ENCODE peak calls at places on chromosomes 7 and 10, in nine cellular contexts. One of them, this sample, is unnamed. For H3K9me3, the result is how much of the 10 kb centered on the place peaks cover.

GRCh38 chr10:119305860-119306513 is 98.6 kb downstream of the GRK5 start:
- DNase-seq in IMR-90: peak
- DNase-seq in colonic mucosa: peak
- DNase-seq in PC-3: peak
- DNase-seq in transverse colon: peak
- DNase-seq in CD8-positive, alpha-beta T cell: peak
- DNase-seq in right lobe of liver: no peak
- DNase-seq in mammary epithelial cell: peak
- DNase-seq in fibroblast of lung: peak
- DNase-seq in this sample: no peak

GRCh38 chr7:148397985-148398384 is 192.6 kb upstream of the C7orf33 start:
- DNase-seq in IMR-90: no peak
- DNase-seq in colonic mucosa: no peak
- DNase-seq in PC-3: no peak
- DNase-seq in transverse colon: no peak
- DNase-seq in CD8-positive, alpha-beta T cell: no peak
- DNase-seq in right lobe of liver: no peak
- DNase-seq in mammary epithelial cell: no peak
- DNase-seq in fibroblast of lung: no peak
- DNase-seq in this sample: no peak

GRCh38 chr10:53233759-53234158 is 461.2 kb upstream of the MBL2 start:
- DNase-seq in IMR-90: no peak
- DNase-seq in colonic mucosa: no peak
- DNase-seq in PC-3: no peak
- DNase-seq in transverse colon: no peak
- DNase-seq in CD8-positive, alpha-beta T cell: no peak
- DNase-seq in right lobe of liver: no peak
- DNase-seq in mammary epithelial cell: no peak
- DNase-seq in fibroblast of lung: no peak
- DNase-seq in this sample: no peak

GRCh38 chr7:18614841-18615240 is 119.3 kb downstream of the HDAC9 start:
- DNase-seq in IMR-90: no peak
- DNase-seq in colonic mucosa: no peak
- DNase-seq in PC-3: no peak
- DNase-seq in transverse colon: no peak
- DNase-seq in CD8-positive, alpha-beta T cell: no peak
- DNase-seq in right lobe of liver: no peak
- DNase-seq in mammary epithelial cell: no peak
- DNase-seq in fibroblast of lung: no peak
- DNase-seq in this sample: no peak

GRCh38 chr7:100626530-100627237 is 14.3 kb downstream of the MOSPD3 start:
- DNase-seq in IMR-90: peak
- DNase-seq in colonic mucosa: peak
- DNase-seq in PC-3: peak
- DNase-seq in transverse colon: peak
- DNase-seq in CD8-positive, alpha-beta T cell: peak
- DNase-seq in right lobe of liver: peak
- DNase-seq in mammary epithelial cell: peak
- DNase-seq in fibroblast of lung: peak
- DNase-seq in this sample: peak

GRCh38 chr10:43390791-43391190 is 18.2 kb downstream of the HNRNPF start:
- DNase-seq in IMR-90: peak
- DNase-seq in colonic mucosa: no peak
- DNase-seq in PC-3: peak
- DNase-seq in transverse colon: no peak
- DNase-seq in CD8-positive, alpha-beta T cell: no peak
- DNase-seq in right lobe of liver: no peak
- DNase-seq in mammary epithelial cell: peak
- DNase-seq in fibroblast of lung: peak
- DNase-seq in this sample: no peak

GRCh38 chr10:12943425-12943824 is 58.1 kb downstream of the CCDC3 start:
- DNase-seq in IMR-90: no peak
- DNase-seq in colonic mucosa: no peak
- DNase-seq in PC-3: no peak
- DNase-seq in transverse colon: no peak
- DNase-seq in CD8-positive, alpha-beta T cell: no peak
- DNase-seq in right lobe of liver: no peak
- DNase-seq in mammary epithelial cell: no peak
- DNase-seq in fibroblast of lung: no peak
- DNase-seq in this sample: no peak

GRCh38 chr7:55189447-55189760 is 170.6 kb downstream of the EGFR start:
- DNase-seq in IMR-90: no peak
- DNase-seq in colonic mucosa: no peak
- DNase-seq in PC-3: no peak
- DNase-seq in transverse colon: no peak
- DNase-seq in CD8-positive, alpha-beta T cell: no peak
- DNase-seq in right lobe of liver: no peak
- DNase-seq in mammary epithelial cell: no peak
- DNase-seq in fibroblast of lung: no peak
- DNase-seq in this sample: no peak

GRCh38 chr7:128938524-128939074 is 872 bp downstream of the IRF5 start:
- DNase-seq in IMR-90: no peak
- DNase-seq in colonic mucosa: peak
- DNase-seq in PC-3: no peak
- DNase-seq in transverse colon: peak
- DNase-seq in CD8-positive, alpha-beta T cell: no peak
- DNase-seq in right lobe of liver: no peak
- DNase-seq in mammary epithelial cell: peak
- DNase-seq in fibroblast of lung: no peak
- DNase-seq in this sample: no peak

GRCh38 chr10:131453772-131454634 is 142.5 kb upstream of the TCERG1L start:
- DNase-seq in IMR-90: no peak
- DNase-seq in colonic mucosa: peak
- DNase-seq in PC-3: peak
- DNase-seq in transverse colon: peak
- DNase-seq in CD8-positive, alpha-beta T cell: peak
- DNase-seq in right lobe of liver: peak
- DNase-seq in mammary epithelial cell: no peak
- DNase-seq in fibroblast of lung: no peak
- DNase-seq in this sample: peak

GRCh38 chr7:5282464-5283316 is at the start of gene SLC29A4:
- DNase-seq in IMR-90: no peak
- DNase-seq in colonic mucosa: peak
- DNase-seq in PC-3: peak
- DNase-seq in transverse colon: peak
- DNase-seq in CD8-positive, alpha-beta T cell: no peak
- DNase-seq in right lobe of liver: peak
- DNase-seq in mammary epithelial cell: no peak
- DNase-seq in fibroblast of lung: no peak
- DNase-seq in this sample: peak

GRCh38 chr7:35253680-35254495 is at the start of gene TBX20:
- DNase-seq in IMR-90: peak
- DNase-seq in colonic mucosa: peak
- DNase-seq in PC-3: no peak
- DNase-seq in transverse colon: peak
- DNase-seq in CD8-positive, alpha-beta T cell: no peak
- DNase-seq in right lobe of liver: no peak
- DNase-seq in mammary epithelial cell: no peak
- DNase-seq in fibroblast of lung: peak
- DNase-seq in this sample: no peak

GRCh38 chr10:103394180-103394579 is 2.1 kb downstream of the ATP5MK start:
- DNase-seq in IMR-90: no peak
- DNase-seq in colonic mucosa: no peak
- DNase-seq in PC-3: no peak
- DNase-seq in transverse colon: no peak
- DNase-seq in CD8-positive, alpha-beta T cell: no peak
- DNase-seq in right lobe of liver: no peak
- DNase-seq in mammary epithelial cell: no peak
- DNase-seq in fibroblast of lung: peak
- DNase-seq in this sample: no peak

GRCh38 chr7:140696024-140696678 is 357 bp upstream of the NDUFB2 start:
- DNase-seq in IMR-90: peak
- DNase-seq in colonic mucosa: peak
- DNase-seq in PC-3: peak
- DNase-seq in transverse colon: peak
- DNase-seq in CD8-positive, alpha-beta T cell: peak
- DNase-seq in right lobe of liver: peak
- DNase-seq in mammary epithelial cell: no peak
- DNase-seq in fibroblast of lung: peak
- DNase-seq in this sample: peak

GRCh38 chr10:114045071-114045737 is 1.5 kb downstream of the ADRB1 start:
- DNase-seq in IMR-90: no peak
- DNase-seq in colonic mucosa: peak
- DNase-seq in PC-3: peak
- DNase-seq in transverse colon: peak
- DNase-seq in CD8-positive, alpha-beta T cell: no peak
- DNase-seq in right lobe of liver: no peak
- DNase-seq in mammary epithelial cell: no peak
- DNase-seq in fibroblast of lung: no peak
- DNase-seq in this sample: peak

GRCh38 chr7:100567751-100568175 is 5.9 kb downstream of the SAP25 start:
- DNase-seq in IMR-90: no peak
- DNase-seq in colonic mucosa: no peak
- DNase-seq in PC-3: no peak
- DNase-seq in transverse colon: no peak
- DNase-seq in CD8-positive, alpha-beta T cell: no peak
- DNase-seq in right lobe of liver: peak
- DNase-seq in mammary epithelial cell: no peak
- DNase-seq in fibroblast of lung: no peak
- DNase-seq in this sample: no peak

GRCh38 chr10:119273413-119273812 is 66.0 kb downstream of the GRK5 start:
- DNase-seq in IMR-90: no peak
- DNase-seq in colonic mucosa: no peak
- DNase-seq in PC-3: no peak
- DNase-seq in transverse colon: no peak
- DNase-seq in CD8-positive, alpha-beta T cell: no peak
- DNase-seq in right lobe of liver: no peak
- DNase-seq in mammary epithelial cell: no peak
- DNase-seq in fibroblast of lung: no peak
- DNase-seq in this sample: no peak

GRCh38 chr7:395643-396042 is 105.7 kb downstream of the FOXL3 start:
- DNase-seq in IMR-90: no peak
- DNase-seq in colonic mucosa: no peak
- DNase-seq in PC-3: no peak
- DNase-seq in transverse colon: no peak
- DNase-seq in CD8-positive, alpha-beta T cell: no peak
- DNase-seq in right lobe of liver: no peak
- DNase-seq in mammary epithelial cell: no peak
- DNase-seq in fibroblast of lung: no peak
- DNase-seq in this sample: no peak

GRCh38 chr10:36172574-36172973 is 530.5 kb upstream of the FZD8 start:
- DNase-seq in IMR-90: peak
- DNase-seq in colonic mucosa: no peak
- DNase-seq in PC-3: peak
- DNase-seq in transverse colon: no peak
- DNase-seq in CD8-positive, alpha-beta T cell: no peak
- DNase-seq in right lobe of liver: no peak
- DNase-seq in mammary epithelial cell: peak
- DNase-seq in fibroblast of lung: peak
- DNase-seq in this sample: no peak

GRCh38 chr7:3042861-3043489 is 692 bp downstream of the CARD11 start:
- DNase-seq in IMR-90: no peak
- DNase-seq in colonic mucosa: peak
- DNase-seq in PC-3: peak
- DNase-seq in transverse colon: peak
- DNase-seq in CD8-positive, alpha-beta T cell: peak
- DNase-seq in right lobe of liver: no peak
- DNase-seq in mammary epithelial cell: no peak
- DNase-seq in fibroblast of lung: no peak
- DNase-seq in this sample: no peak

GRCh38 chr10:100019824-100020160 is 10.0 kb upstream of the DNMBP start:
- DNase-seq in IMR-90: no peak
- DNase-seq in colonic mucosa: no peak
- DNase-seq in PC-3: peak
- DNase-seq in transverse colon: no peak
- DNase-seq in CD8-positive, alpha-beta T cell: no peak
- DNase-seq in right lobe of liver: no peak
- DNase-seq in mammary epithelial cell: no peak
- DNase-seq in fibroblast of lung: no peak
- DNase-seq in this sample: no peak

GRCh38 chr7:114370177-114370576 is 44.4 kb upstream of the FOXP2 start:
- DNase-seq in IMR-90: no peak
- DNase-seq in colonic mucosa: no peak
- DNase-seq in PC-3: no peak
- DNase-seq in transverse colon: no peak
- DNase-seq in CD8-positive, alpha-beta T cell: no peak
- DNase-seq in right lobe of liver: no peak
- DNase-seq in mammary epithelial cell: no peak
- DNase-seq in fibroblast of lung: no peak
- DNase-seq in this sample: no peak

GRCh38 chr10:37930423-37930822 is 46.0 kb downstream of the ZNF25 start:
- DNase-seq in IMR-90: no peak
- DNase-seq in colonic mucosa: no peak
- DNase-seq in PC-3: peak
- DNase-seq in transverse colon: no peak
- DNase-seq in CD8-positive, alpha-beta T cell: no peak
- DNase-seq in right lobe of liver: no peak
- DNase-seq in mammary epithelial cell: no peak
- DNase-seq in fibroblast of lung: no peak
- DNase-seq in this sample: no peak
- H3K9me3 ChIP-seq in IMR-90: under half
- H3K9me3 ChIP-seq in colonic mucosa: under half
- H3K9me3 ChIP-seq in PC-3: under half
- H3K9me3 ChIP-seq in transverse colon: under half
- H3K9me3 ChIP-seq in CD8-positive, alpha-beta T cell: under half
- H3K9me3 ChIP-seq in right lobe of liver: under half
- H3K9me3 ChIP-seq in mammary epithelial cell: under half
- H3K9me3 ChIP-seq in fibroblast of lung: under half
- H3K9me3 ChIP-seq in this sample: under half

GRCh38 chr7:158028971-158029370 is 558.7 kb downstream of the PTPRN2 start:
- DNase-seq in IMR-90: no peak
- DNase-seq in colonic mucosa: no peak
- DNase-seq in PC-3: no peak
- DNase-seq in transverse colon: no peak
- DNase-seq in CD8-positive, alpha-beta T cell: no peak
- DNase-seq in right lobe of liver: no peak
- DNase-seq in mammary epithelial cell: no peak
- DNase-seq in fibroblast of lung: no peak
- DNase-seq in this sample: no peak
- H3K9me3 ChIP-seq in IMR-90: half or more
- H3K9me3 ChIP-seq in colonic mucosa: under half
- H3K9me3 ChIP-seq in PC-3: under half
- H3K9me3 ChIP-seq in transverse colon: under half
- H3K9me3 ChIP-seq in CD8-positive, alpha-beta T cell: under half
- H3K9me3 ChIP-seq in right lobe of liver: under half
- H3K9me3 ChIP-seq in mammary epithelial cell: under half
- H3K9me3 ChIP-seq in fibroblast of lung: under half
- H3K9me3 ChIP-seq in this sample: under half

DNA sequence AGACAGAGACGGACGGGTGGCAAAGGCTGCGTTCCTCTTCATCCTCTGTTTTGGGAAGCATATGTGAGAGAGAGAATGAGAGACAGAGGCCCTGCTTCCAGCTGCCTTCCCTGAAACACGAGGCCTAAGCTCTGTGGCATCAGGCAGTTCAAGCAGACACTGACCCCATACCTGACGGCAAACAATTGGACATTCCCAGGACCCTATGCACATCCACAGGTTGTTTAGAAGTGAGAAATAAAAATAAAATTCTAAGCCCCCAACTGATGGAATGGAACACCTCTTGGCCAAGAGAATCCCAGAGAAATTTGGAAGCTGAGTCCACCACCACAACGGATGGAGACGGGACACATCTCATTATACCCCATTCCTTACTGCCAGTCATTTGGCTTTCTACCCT is 105.3 kb downstream of the CPXM2 start:
- DNase-seq in IMR-90: no peak
- DNase-seq in colonic mucosa: peak
- DNase-seq in PC-3: no peak
- DNase-seq in transverse colon: no peak
- DNase-seq in CD8-positive, alpha-beta T cell: no peak
- DNase-seq in right lobe of liver: no peak
- DNase-seq in mammary epithelial cell: no peak
- DNase-seq in fibroblast of lung: no peak
- DNase-seq in this sample: no peak
- H3K9me3 ChIP-seq in IMR-90: under half
- H3K9me3 ChIP-seq in colonic mucosa: under half
- H3K9me3 ChIP-seq in PC-3: under half
- H3K9me3 ChIP-seq in transverse colon: under half
- H3K9me3 ChIP-seq in CD8-positive, alpha-beta T cell: under half
- H3K9me3 ChIP-seq in right lobe of liver: under half
- H3K9me3 ChIP-seq in mammary epithelial cell: under half
- H3K9me3 ChIP-seq in fibroblast of lung: under half
- H3K9me3 ChIP-seq in this sample: under half

GRCh38 chr7:64613653-64614052 is 50.8 kb upstream of the ZNF680 start:
- DNase-seq in IMR-90: no peak
- DNase-seq in colonic mucosa: no peak
- DNase-seq in PC-3: no peak
- DNase-seq in transverse colon: no peak
- DNase-seq in CD8-positive, alpha-beta T cell: no peak
- DNase-seq in right lobe of liver: no peak
- DNase-seq in mammary epithelial cell: no peak
- DNase-seq in fibroblast of lung: no peak
- DNase-seq in this sample: no peak
- H3K9me3 ChIP-seq in IMR-90: under half
- H3K9me3 ChIP-seq in colonic mucosa: under half
- H3K9me3 ChIP-seq in PC-3: under half
- H3K9me3 ChIP-seq in transverse colon: under half
- H3K9me3 ChIP-seq in CD8-positive, alpha-beta T cell: under half
- H3K9me3 ChIP-seq in right lobe of liver: under half
- H3K9me3 ChIP-seq in mammary epithelial cell: under half
- H3K9me3 ChIP-seq in fibroblast of lung: under half
- H3K9me3 ChIP-seq in this sample: under half

This sample was measured in prostate gland.